ENCODE peak calls at places on chromosomes 6 and 20, in six cellular contexts. F is cardiac muscle cell, L is transverse colon, D is osteocyte, P is amniotic stem cell, G is H7. U is an unnamed sample.

GRCh38 chr6:136782021-136782770 is 10.1 kb downstream of the MAP3K5 start:
- DNase-seq in F (no peak), L (no peak), D (no peak), P (no peak), G (no peak), U (peak; percentile 69)

GRCh38 chr6:144349690-144350132 is 64.6 kb downstream of the UTRN start:
- DNase-seq in F (no peak), L (no peak), D (no peak), P (no peak), G (peak; percentile 47), U (peak; percentile 39)

GRCh38 chr20:50292324-50293243 is 102.0 kb downstream of the CEBPB start:
- DNase-seq in F (no peak), L (peak; percentile 83), D (peak; percentile 89), P (no peak), G (peak; percentile 81), U (peak; percentile 98)

GRCh38 chr6:109455502-109456282 is at the start of gene MICAL1:
- DNase-seq in F (peak; percentile 65), L (peak; percentile 90), D (peak; percentile 83), P (no peak), G (peak; percentile 92), U (peak; percentile 87)

GRCh38 chr6:158654960-158655485 is 5.2 kb downstream of the SYTL3 start:
- DNase-seq in F (no peak), L (no peak), D (no peak), P (no peak), G (no peak), U (peak; percentile 71)

GRCh38 chr6:30163918-30164654 is 740 bp downstream of the TRIM15 start:
- DNase-seq in F (no peak), L (no peak), D (no peak), P (no peak), G (no peak), U (no peak)

GRCh38 chr6:108837236-108837971 is 10.8 kb upstream of the ARMC2 start:
- DNase-seq in F (no peak), L (no peak), D (no peak), P (no peak), G (no peak), U (no peak)

GRCh38 chr6:134714679-134715078 is 235.2 kb downstream of the ALDH8A1 start:
- DNase-seq in F (no peak), L (no peak), D (no peak), P (no peak), G (no peak), U (no peak)

GRCh38 chr6:55704421-55704820 is 125.4 kb upstream of the HMGCLL1 start:
- DNase-seq in F (no peak), L (no peak), D (no peak), P (peak; percentile 52), G (no peak), U (peak; percentile 51)

GRCh38 chr20:2688041-2688591 is 4.5 kb upstream of the EBF4 start:
- DNase-seq in F (peak; percentile 74), L (peak; percentile 56), D (no peak), P (no peak), G (peak; percentile 88), U (peak; percentile 56)

GRCh38 chr20:55469074-55469473 is 536.2 kb downstream of the CBLN4 start:
- DNase-seq in F (no peak), L (no peak), D (no peak), P (no peak), G (no peak), U (no peak)

GRCh38 chr20:18743665-18744440 is 69.7 kb upstream of the SCP2D1 start:
- DNase-seq in F (no peak), L (no peak), D (no peak), P (no peak), G (no peak), U (peak; percentile 22)

GRCh38 chr6:106501836-106502447 is 127.4 kb downstream of the RTN4IP1 start:
- DNase-seq in F (no peak), L (no peak), D (no peak), P (no peak), G (no peak), U (peak; percentile 58)

GRCh38 chr6:146551545-146551944 is 7.9 kb downstream of the RAB32 start:
- DNase-seq in F (no peak), L (no peak), D (no peak), P (no peak), G (no peak), U (peak; percentile 49)

GRCh38 chr20:53706008-53706481 is 112.4 kb upstream of the ZNF217 start:
- DNase-seq in F (no peak), L (no peak), D (no peak), P (no peak), G (no peak), U (no peak)

GRCh38 chr20:805713-806112 is 27.8 kb upstream of the FAM110A start:
- DNase-seq in F (no peak), L (no peak), D (no peak), P (no peak), G (no peak), U (peak; percentile 16)

GRCh38 chr20:9374480-9374879 is 139.9 kb upstream of the LAMP5 start:
- DNase-seq in F (no peak), L (no peak), D (no peak), P (no peak), G (no peak), U (no peak)

GRCh38 chr6:55449219-55449618 is 122.0 kb downstream of the GFRAL start:
- DNase-seq in F (peak; percentile 41), L (no peak), D (no peak), P (no peak), G (peak; percentile 2), U (no peak)

U was measured in foreskin fibroblast.